ENCODE peak calls at places on chromosome 18, in four cellular contexts. C is hypothalamus; U is naive thymus-derived CD8-positive, alpha-beta T cell; S is CD8-positive, alpha-beta T cell. A is an unnamed sample.

GRCh38 chr18:75854174-75854573 is 426.7 kb upstream of the SMIM21 start:
- DNase-seq in C (no peak), U (no peak), S (no peak), A (no peak)

GRCh38 chr18:48477353-48477752 is 61.5 kb upstream of the CTIF start:
- DNase-seq in C (no peak), U (no peak), S (no peak), A (peak; percentile 52)

GRCh38 chr18:57397440-57397839 is 37.7 kb upstream of the ONECUT2 start:
- DNase-seq in C (no peak), U (no peak), S (no peak), A (no peak)

GRCh38 chr18:2964349-2965010 is 48.5 kb downstream of the LPIN2 start:
- DNase-seq in C (no peak), U (no peak), S (no peak), A (no peak)

GRCh38 chr18:74268933-74269620 is 22.7 kb downstream of the CYB5A start:
- DNase-seq in C (no peak), U (no peak), S (no peak), A (no peak)

GRCh38 chr18:79047556-79048244 is 21.5 kb upstream of the ATP9B start:
- DNase-seq in C (no peak), U (no peak), S (no peak), A (no peak)

GRCh38 chr18:58102875-58103274 is 58.8 kb downstream of the NEDD4L start:
- DNase-seq in C (no peak), U (no peak), S (no peak), A (no peak)

GRCh38 chr18:36516726-36517125 is 219.2 kb downstream of the FHOD3 start:
- DNase-seq in C (no peak), U (no peak), S (no peak), A (no peak)

GRCh38 chr18:3454365-3455089 is 4.6 kb downstream of the TGIF1 start:
- DNase-seq in C (no peak), U (no peak), S (peak; percentile 30), A (peak; percentile 41)

GRCh38 chr18:76679259-76679658 is 143.1 kb upstream of the ZNF236 start:
- DNase-seq in C (no peak), U (no peak), S (no peak), A (no peak)

GRCh38 chr18:57910817-57911216 is 107.7 kb upstream of the ATP8B1 start:
- DNase-seq in C (no peak), U (no peak), S (no peak), A (no peak)

GRCh38 chr18:5295231-5295920 is at the start of gene ZBTB14:
- DNase-seq in C (no peak), U (peak; percentile 54), S (peak; percentile 67), A (peak; percentile 57)

GRCh38 chr18:25279133-25279532 is 72.8 kb downstream of the ZNF521 start:
- DNase-seq in C (no peak), U (no peak), S (no peak), A (no peak)

GRCh38 chr18:76844742-76845477 is 22.6 kb downstream of the ZNF236 start:
- DNase-seq in C (no peak), U (no peak), S (no peak), A (no peak)

GRCh38 chr18:62545098-62545497 is 22.3 kb downstream of the ZCCHC2 start:
- DNase-seq in C (no peak), U (no peak), S (no peak), A (no peak)

GRCh38 chr18:43236921-43237320 is 40.4 kb downstream of the SYT4 start:
- DNase-seq in C (no peak), U (no peak), S (no peak), A (no peak)

GRCh38 chr18:7172611-7173010 is 55.0 kb upstream of the LAMA1 start:
- DNase-seq in C (no peak), U (no peak), S (no peak), A (no peak)

GRCh38 chr18:13500891-13501887 is 225.2 kb downstream of the FAM210A start:
- DNase-seq in C (no peak), U (no peak), S (no peak), A (no peak)

GRCh38 chr18:13566941-13567762 is 159.2 kb downstream of the FAM210A start:
- DNase-seq in C (no peak), U (no peak), S (no peak), A (no peak)

GRCh38 chr18:6741290-6741689 is 11.8 kb downstream of the ARHGAP28 start:
- DNase-seq in C (no peak), U (no peak), S (no peak), A (no peak)

GRCh38 chr18:28511421-28511821 is 334.5 kb upstream of the CDH2 start:
- DNase-seq in C (no peak), U (no peak), S (no peak), A (no peak)

GRCh38 chr18:13581055-13581454 is 145.3 kb downstream of the FAM210A start:
- DNase-seq in C (no peak), U (no peak), S (no peak), A (no peak)

GRCh38 chr18:13580351-13580750 is 146.0 kb downstream of the FAM210A start:
- DNase-seq in C (no peak), U (no peak), S (no peak), A (no peak)

GRCh38 chr18:25935356-25935755 is 155.1 kb downstream of the SS18 start:
- DNase-seq in C (no peak), U (no peak), S (no peak), A (no peak)

GRCh38 chr18:39913790-39914366 is 2041.2 kb upstream of the PIK3C3 start:
- DNase-seq in C (no peak), U (no peak), S (no peak), A (no peak)

GRCh38 chr18:50468802-50469201 is 91.1 kb upstream of the MAPK4 start:
- DNase-seq in C (no peak), U (no peak), S (no peak), A (no peak)

GRCh38 chr18:36560187-36560586 is 262.7 kb downstream of the FHOD3 start:
- DNase-seq in C (no peak), U (no peak), S (no peak), A (no peak)

GRCh38 chr18:51072586-51073303 is 42.7 kb downstream of the SMAD4 start:
- DNase-seq in C (no peak), U (no peak), S (no peak), A (no peak)

GRCh38 chr18:37496568-37496967 is 69.0 kb downstream of the CELF4 start:
- DNase-seq in C (no peak), U (no peak), S (no peak), A (no peak)

GRCh38 chr18:4789506-4789905 is 334.4 kb upstream of the DLGAP1 start:
- DNase-seq in C (no peak), U (no peak), S (no peak), A (no peak)

GRCh38 chr18:50662177-50662576 is 102.3 kb downstream of the MAPK4 start:
- DNase-seq in C (no peak), U (no peak), S (no peak), A (no peak)

GRCh38 chr18:3706279-3707097 is 256.5 kb downstream of the TGIF1 start:
- DNase-seq in C (no peak), U (no peak), S (no peak), A (no peak)

GRCh38 chr18:57445488-57446319 is 10.5 kb downstream of the ONECUT2 start:
- DNase-seq in C (no peak), U (no peak), S (no peak), A (no peak)

GRCh38 chr18:80167947-80168745 is 59.1 kb downstream of the ADNP2 start:
- DNase-seq in C (no peak), U (no peak), S (no peak), A (no peak)

GRCh38 chr18:76448262-76449109 is 46.6 kb downstream of the ZNF516 start:
- DNase-seq in C (no peak), U (no peak), S (peak; percentile 8), A (peak; percentile 81)

GRCh38 chr18:60446821-60447220 is 74.2 kb upstream of the MC4R start:
- DNase-seq in C (no peak), U (no peak), S (no peak), A (no peak)

GRCh38 chr18:25832008-25832604 is 258.3 kb downstream of the SS18 start:
- DNase-seq in C (no peak), U (no peak), S (no peak), A (no peak)

GRCh38 chr18:79456105-79456980 is 60.6 kb downstream of the NFATC1 start:
- DNase-seq in C (no peak), U (no peak), S (no peak), A (no peak)

GRCh38 chr18:36432880-36433279 is 135.4 kb downstream of the FHOD3 start:
- DNase-seq in C (no peak), U (no peak), S (no peak), A (no peak)